ENCODE peak calls at places on chromosomes 16 and 17, in four cellular contexts. One of them, this sample, is unnamed.

GRCh38 chr17:30677550-30678254 is 146.8 kb downstream of the CRLF3 start:
- DNase-seq in esophagus muscularis mucosa: no peak
- DNase-seq in stomach: no peak
- DNase-seq in transverse colon: peak; percentile 14
- DNase-seq in this sample: no peak

GRCh38 chr17:60545465-60546191 is 19.6 kb upstream of the APPBP2 start:
- DNase-seq in stomach: no peak
- DNase-seq in transverse colon: no peak
- DNase-seq in esophagus muscularis mucosa: no peak
- DNase-seq in this sample: no peak

GRCh38 chr17:63698886-63699637 is 863 bp downstream of the LIMD2 start:
- DNase-seq in transverse colon: peak; percentile 75
- DNase-seq in esophagus muscularis mucosa: no peak
- DNase-seq in stomach: peak; percentile 64
- DNase-seq in this sample: peak; percentile 98

GRCh38 chr17:76528528-76529223 is 8.8 kb downstream of the CYGB start:
- DNase-seq in transverse colon: no peak
- DNase-seq in esophagus muscularis mucosa: no peak
- DNase-seq in stomach: no peak
- DNase-seq in this sample: peak; percentile 84

GRCh38 chr17:5438716-5439445 is at the start of gene C1QBP:
- DNase-seq in esophagus muscularis mucosa: peak; percentile 95
- DNase-seq in transverse colon: peak; percentile 96
- DNase-seq in stomach: peak; percentile 94
- DNase-seq in this sample: peak; percentile 97

GRCh38 chr17:28613916-28614315 is at the start of gene RSKR:
- DNase-seq in stomach: no peak
- DNase-seq in transverse colon: no peak
- DNase-seq in esophagus muscularis mucosa: no peak
- DNase-seq in this sample: no peak

GRCh38 chr17:45019177-45019711 is 32.2 kb downstream of the DCAKD start:
- DNase-seq in transverse colon: peak; percentile 51
- DNase-seq in esophagus muscularis mucosa: no peak
- DNase-seq in stomach: peak; percentile 61
- DNase-seq in this sample: peak; percentile 78

GRCh38 chr17:5468075-5468473 is 708 bp downstream of the DHX33 start:
- DNase-seq in stomach: no peak
- DNase-seq in transverse colon: no peak
- DNase-seq in esophagus muscularis mucosa: no peak
- DNase-seq in this sample: no peak

GRCh38 chr17:80423536-80424225 is 8.7 kb downstream of the ENDOV start:
- DNase-seq in esophagus muscularis mucosa: no peak
- DNase-seq in stomach: no peak
- DNase-seq in transverse colon: no peak
- DNase-seq in this sample: no peak

GRCh38 chr17:76523084-76524037 is 14.1 kb downstream of the CYGB start:
- DNase-seq in esophagus muscularis mucosa: no peak
- DNase-seq in transverse colon: peak; percentile 83
- DNase-seq in stomach: peak; percentile 83
- DNase-seq in this sample: peak; percentile 97

GRCh38 chr16:20740901-20741491 is 622 bp downstream of the THUMPD1 start:
- DNase-seq in transverse colon: peak; percentile 94
- DNase-seq in stomach: peak; percentile 95
- DNase-seq in esophagus muscularis mucosa: peak; percentile 98
- DNase-seq in this sample: peak; percentile 98

GRCh38 chr16:48383204-48383876 is 1.9 kb downstream of the SIAH1 start:
- DNase-seq in esophagus muscularis mucosa: no peak
- DNase-seq in stomach: no peak
- DNase-seq in transverse colon: no peak
- DNase-seq in this sample: no peak

GRCh38 chr16:77596243-77596642 is 126.1 kb upstream of the NUDT7 start:
- DNase-seq in stomach: no peak
- DNase-seq in transverse colon: no peak
- DNase-seq in esophagus muscularis mucosa: no peak
- DNase-seq in this sample: no peak

GRCh38 chr17:2904135-2904534 is 107.9 kb downstream of the RAP1GAP2 start:
- DNase-seq in stomach: peak; percentile 76
- DNase-seq in transverse colon: peak; percentile 22
- DNase-seq in esophagus muscularis mucosa: no peak
- DNase-seq in this sample: no peak

GRCh38 chr16:30829130-30830071 is 42.4 kb upstream of the ZNF629 start:
- DNase-seq in stomach: peak; percentile 60
- DNase-seq in esophagus muscularis mucosa: no peak
- DNase-seq in transverse colon: peak; percentile 80
- DNase-seq in this sample: no peak

GRCh38 chr17:48625502-48626201 is 506 bp downstream of the HOXB9 start:
- DNase-seq in esophagus muscularis mucosa: no peak
- DNase-seq in transverse colon: peak; percentile 89
- DNase-seq in stomach: peak; percentile 46
- DNase-seq in this sample: no peak

GRCh38 chr16:81445143-81445922 is 725 bp downstream of the CMIP start:
- DNase-seq in transverse colon: peak; percentile 50
- DNase-seq in stomach: peak; percentile 58
- DNase-seq in esophagus muscularis mucosa: no peak
- DNase-seq in this sample: peak; percentile 91

GRCh38 chr17:73257516-73257915 is 4.2 kb downstream of the CPSF4L start:
- DNase-seq in stomach: no peak
- DNase-seq in esophagus muscularis mucosa: no peak
- DNase-seq in transverse colon: peak; percentile 13
- DNase-seq in this sample: no peak

GRCh38 chr17:79793924-79794304 is 3.0 kb downstream of the CBX8 start:
- DNase-seq in transverse colon: no peak
- DNase-seq in esophagus muscularis mucosa: no peak
- DNase-seq in stomach: no peak
- DNase-seq in this sample: no peak

GRCh38 chr16:69763557-69763942 is 1.4 kb downstream of the WWP2 start:
- DNase-seq in esophagus muscularis mucosa: no peak
- DNase-seq in stomach: no peak
- DNase-seq in transverse colon: no peak
- DNase-seq in this sample: no peak

GRCh38 chr16:22977294-22977697 is 163.3 kb downstream of the HS3ST2 start:
- DNase-seq in esophagus muscularis mucosa: peak; percentile 14
- DNase-seq in stomach: no peak
- DNase-seq in transverse colon: no peak
- DNase-seq in this sample: no peak

GRCh38 chr16:88384222-88385111 is 1.7 kb downstream of the ZNF469 start:
- DNase-seq in transverse colon: no peak
- DNase-seq in esophagus muscularis mucosa: no peak
- DNase-seq in stomach: no peak
- DNase-seq in this sample: peak; percentile 41

GRCh38 chr16:1088295-1089170 is 7.5 kb downstream of the C1QTNF8 start:
- DNase-seq in esophagus muscularis mucosa: no peak
- DNase-seq in transverse colon: no peak
- DNase-seq in stomach: peak; percentile 43
- DNase-seq in this sample: no peak
- H3K27me3 ChIP-seq in esophagus muscularis mucosa: peaks cover 21% of the 10 kb centered on the region
- H3K27me3 ChIP-seq in transverse colon: peaks cover 51% of the 10 kb centered on the region
- H3K27me3 ChIP-seq in stomach: peaks cover 69% of the 10 kb centered on the region
- H3K27me3 ChIP-seq in this sample: peaks cover 2% of the 10 kb centered on the region

GRCh38 chr16:73012341-73012740 is 35.6 kb downstream of the ZFHX3 start:
- DNase-seq in stomach: no peak
- DNase-seq in esophagus muscularis mucosa: no peak
- DNase-seq in transverse colon: no peak
- DNase-seq in this sample: no peak

GRCh38 chr16:73010150-73010676 is 37.7 kb downstream of the ZFHX3 start:
- DNase-seq in transverse colon: no peak
- DNase-seq in esophagus muscularis mucosa: no peak
- DNase-seq in stomach: no peak
- DNase-seq in this sample: no peak

GRCh38 chr16:73014768-73015167 is 33.2 kb downstream of the ZFHX3 start:
- DNase-seq in esophagus muscularis mucosa: no peak
- DNase-seq in stomach: no peak
- DNase-seq in transverse colon: no peak
- DNase-seq in this sample: no peak

GRCh38 chr16:73013974-73014373 is 34.0 kb downstream of the ZFHX3 start:
- DNase-seq in stomach: no peak
- DNase-seq in transverse colon: no peak
- DNase-seq in esophagus muscularis mucosa: no peak
- DNase-seq in this sample: no peak

GRCh38 chr16:73011926-73012325 is 36.0 kb downstream of the ZFHX3 start:
- DNase-seq in transverse colon: no peak
- DNase-seq in stomach: no peak
- DNase-seq in esophagus muscularis mucosa: no peak
- DNase-seq in this sample: no peak
- TF ChIP-seq CTCF in transverse colon: no peak
- TF ChIP-seq CTCF in stomach: no peak
- TF ChIP-seq CTCF in esophagus muscularis mucosa: no peak
- TF ChIP-seq CTCF in this sample: no peak

GRCh38 chr16:89604764-89605163 is 8.7 kb upstream of the DPEP1 start:
- DNase-seq in esophagus muscularis mucosa: no peak
- DNase-seq in stomach: no peak
- DNase-seq in transverse colon: no peak
- DNase-seq in this sample: no peak

GRCh38 chr16:89607453-89607852 is 6.0 kb upstream of the DPEP1 start:
- DNase-seq in esophagus muscularis mucosa: no peak
- DNase-seq in stomach: no peak
- DNase-seq in transverse colon: no peak
- DNase-seq in this sample: no peak

GRCh38 chr16:89606006-89606405 is 7.4 kb upstream of the DPEP1 start:
- DNase-seq in stomach: no peak
- DNase-seq in transverse colon: no peak
- DNase-seq in esophagus muscularis mucosa: no peak
- DNase-seq in this sample: no peak

GRCh38 chr16:89602952-89603590 is 10.4 kb upstream of the DPEP1 start:
- DNase-seq in stomach: no peak
- DNase-seq in esophagus muscularis mucosa: no peak
- DNase-seq in transverse colon: no peak
- DNase-seq in this sample: no peak

DNA sequence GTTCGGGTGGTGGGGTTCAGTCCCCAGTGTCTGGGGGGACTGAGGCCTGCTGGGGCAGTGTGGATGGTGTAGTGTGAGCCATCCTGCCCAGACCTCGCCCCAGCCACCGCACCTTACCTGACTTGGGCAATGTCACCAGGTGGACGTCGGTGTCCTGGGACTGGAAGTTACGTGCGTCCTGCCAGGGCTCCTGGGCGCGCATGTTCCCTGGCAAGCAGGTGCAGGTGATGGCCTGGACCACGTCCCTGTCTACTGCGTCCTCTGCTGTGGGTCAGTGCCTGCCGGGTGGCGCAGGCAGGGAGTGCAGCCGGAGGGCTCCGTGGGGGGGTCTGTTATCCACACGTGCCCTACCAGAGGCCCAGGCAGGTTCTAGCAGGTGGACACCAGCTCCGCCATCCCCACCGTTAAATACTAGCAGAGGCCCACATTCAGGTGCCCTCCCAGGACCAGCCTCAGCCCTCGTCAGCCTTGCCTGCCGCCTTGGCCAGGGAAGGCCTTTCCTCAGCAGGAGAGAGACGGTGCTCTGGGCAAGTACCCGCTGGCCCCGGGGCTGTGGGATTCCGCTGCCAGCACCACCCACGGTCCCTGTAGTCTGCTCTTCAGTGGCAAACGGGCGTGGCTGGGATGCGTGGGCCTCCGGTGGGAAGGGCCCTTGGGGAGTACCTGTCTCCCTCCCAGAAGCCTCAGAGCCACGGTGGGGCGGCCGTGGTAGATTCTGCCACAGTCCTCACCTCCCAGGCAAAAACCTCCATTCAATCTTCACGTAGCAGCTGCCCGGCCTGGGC is 8.1 kb upstream of the DPEP1 start:
- DNase-seq in transverse colon: no peak
- DNase-seq in esophagus muscularis mucosa: no peak
- DNase-seq in stomach: no peak
- DNase-seq in this sample: no peak
- TF ChIP-seq POLR2AphosphoS5 in transverse colon: no peak
- TF ChIP-seq POLR2AphosphoS5 in esophagus muscularis mucosa: no peak
- TF ChIP-seq POLR2AphosphoS5 in stomach: no peak
- TF ChIP-seq POLR2AphosphoS5 in this sample: no peak

GRCh38 chr16:86455609-86456008 is 54.7 kb upstream of the FOXF1 start:
- DNase-seq in stomach: no peak
- DNase-seq in esophagus muscularis mucosa: no peak
- DNase-seq in transverse colon: no peak
- DNase-seq in this sample: no peak
- H3K27me3 ChIP-seq in stomach: no peaks in the 10 kb centered on the region
- H3K27me3 ChIP-seq in esophagus muscularis mucosa: no peaks in the 10 kb centered on the region
- H3K27me3 ChIP-seq in transverse colon: no peaks in the 10 kb centered on the region
- H3K27me3 ChIP-seq in this sample: no peaks in the 10 kb centered on the region

GRCh38 chr16:28873543-28874201 is 4.6 kb upstream of the ATP2A1 start:
- DNase-seq in esophagus muscularis mucosa: no peak
- DNase-seq in stomach: no peak
- DNase-seq in transverse colon: peak; percentile 30
- DNase-seq in this sample: peak; percentile 85

GRCh38 chr16:28876016-28876659 is 2.1 kb upstream of the ATP2A1 start:
- DNase-seq in stomach: no peak
- DNase-seq in transverse colon: no peak
- DNase-seq in esophagus muscularis mucosa: no peak
- DNase-seq in this sample: peak; percentile 73

GRCh38 chr16:28874406-28874805 is 3.9 kb upstream of the ATP2A1 start:
- DNase-seq in stomach: no peak
- DNase-seq in transverse colon: no peak
- DNase-seq in esophagus muscularis mucosa: no peak
- DNase-seq in this sample: peak; percentile 58

GRCh38 chr16:28876973-28877641 is 1.2 kb upstream of the ATP2A1 start:
- DNase-seq in stomach: no peak
- DNase-seq in transverse colon: no peak
- DNase-seq in esophagus muscularis mucosa: no peak
- DNase-seq in this sample: peak; percentile 51

DNA sequence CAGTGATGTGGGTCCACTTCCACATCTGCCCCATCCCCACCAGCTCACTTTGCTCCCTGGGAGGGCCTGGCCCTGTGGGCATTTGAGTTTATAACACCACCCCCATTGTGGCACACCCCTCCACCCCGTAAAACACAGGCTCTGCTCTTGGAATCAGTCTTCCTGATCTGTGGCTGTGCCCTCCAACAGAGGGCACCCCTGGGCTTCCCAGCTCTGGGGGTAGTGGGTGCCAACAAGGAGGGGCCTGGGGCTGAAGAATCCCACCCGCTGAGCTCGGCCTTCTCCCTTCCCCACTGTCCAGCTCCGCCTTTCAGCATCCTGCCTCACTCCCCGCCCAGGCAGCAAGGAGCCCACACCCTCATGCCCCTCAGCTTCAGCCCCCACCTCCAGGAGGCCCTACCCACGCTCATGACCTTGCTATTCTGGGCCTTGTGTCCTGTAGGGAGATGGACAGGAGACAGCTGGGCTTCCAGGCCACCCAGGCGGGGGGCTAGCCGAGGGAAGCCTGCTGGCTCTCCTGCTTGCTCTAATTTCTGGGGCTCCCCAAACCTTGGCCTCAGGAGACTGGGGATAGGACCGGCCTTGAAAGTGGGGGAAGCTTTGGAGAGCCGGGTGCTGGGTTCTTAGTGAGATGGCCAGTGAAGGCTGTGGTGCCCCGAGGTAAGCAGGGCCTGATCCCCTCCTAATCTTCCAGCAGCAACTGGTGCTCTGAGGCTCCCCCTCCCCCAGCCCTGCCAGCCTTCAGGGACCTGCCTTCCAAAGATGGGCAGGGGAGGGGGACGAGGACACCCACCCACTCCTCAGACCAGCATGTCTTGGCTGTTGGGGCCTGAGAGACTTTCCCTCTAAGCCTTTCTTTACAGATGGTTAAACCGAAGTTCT is 2.9 kb upstream of the ATP2A1 start:
- DNase-seq in transverse colon: no peak
- DNase-seq in stomach: no peak
- DNase-seq in esophagus muscularis mucosa: no peak
- DNase-seq in this sample: peak; percentile 65
- TF ChIP-seq CTCF in transverse colon: no peak
- TF ChIP-seq CTCF in stomach: no peak
- TF ChIP-seq CTCF in esophagus muscularis mucosa: no peak
- TF ChIP-seq CTCF in this sample: no peak